ENCODE peak calls at places on chromosomes 2 and 18, in four cellular contexts. N is WERI-Rb-1, U is GM06990, L is AG04450. G is an unnamed sample.

GRCh38 chr2:71609029-71609428 is 155.7 kb downstream of the DYSF start:
- DNase-seq in N (no peak), U (no peak), L (no peak), G (no peak)

GRCh38 chr2:186771395-186771794 is 77.5 kb downstream of the FAM171B start:
- DNase-seq in N (no peak), U (no peak), L (no peak), G (no peak)

GRCh38 chr2:190961918-190962487 is 52.0 kb downstream of the STAT1 start:
- DNase-seq in N (no peak), U (no peak), L (no peak), G (peak; percentile 50)

GRCh38 chr2:108579631-108580030 is 45.4 kb downstream of the LIMS1 start:
- DNase-seq in N (no peak), U (no peak), L (no peak), G (peak; percentile 75)

GRCh38 chr2:163736433-163737168 is 793 bp upstream of the FIGN start:
- DNase-seq in N (peak; percentile 78), U (no peak), L (no peak), G (peak; percentile 39)

GRCh38 chr2:234958311-234958710 is 6.5 kb downstream of the SH3BP4 start:
- DNase-seq in N (no peak), U (no peak), L (no peak), G (no peak)

GRCh38 chr18:75070625-75071483 is 138.1 kb downstream of the PTGR3 start:
- DNase-seq in N (peak; percentile 61), U (peak; percentile 63), L (peak; percentile 49), G (peak; percentile 82)

GRCh38 chr2:48414980-48415764 is 114.8 kb upstream of the STON1 start:
- DNase-seq in N (no peak), U (peak; percentile 21), L (peak; percentile 1), G (peak; percentile 56)

GRCh38 chr2:111028720-111029119 is 92.0 kb upstream of the BCL2L11 start:
- DNase-seq in N (no peak), U (no peak), L (no peak), G (peak; percentile 15)

GRCh38 chr2:138101718-138102117 is 137.4 kb downstream of the HNMT start:
- DNase-seq in N (no peak), U (no peak), L (no peak), G (no peak)

GRCh38 chr2:212897296-212897695 is 254.1 kb downstream of the IKZF2 start:
- DNase-seq in N (no peak), U (no peak), L (no peak), G (no peak)

GRCh38 chr2:106961328-106961727 is 75.4 kb upstream of the ST6GAL2 start:
- DNase-seq in N (no peak), U (no peak), L (no peak), G (no peak)

GRCh38 chr18:48741866-48742265 is 203.0 kb downstream of the CTIF start:
- DNase-seq in N (no peak), U (no peak), L (no peak), G (no peak)

GRCh38 chr2:1907849-1908533 is 163.7 kb upstream of the PXDN start:
- DNase-seq in N (no peak), U (no peak), L (no peak), G (no peak)

GRCh38 chr2:166180951-166181812 is 53.4 kb upstream of the SCN1A start:
- DNase-seq in N (peak; percentile 62), U (peak; percentile 9), L (no peak), G (peak; percentile 64)

GRCh38 chr2:197803033-197803444 is 1.4 kb upstream of the PLCL1 start:
- DNase-seq in N (peak; percentile 25), U (peak; percentile 15), L (peak; percentile 18), G (peak; percentile 79)

GRCh38 chr2:241855888-241856422 is 2.7 kb downstream of the PDCD1 start:
- DNase-seq in N (no peak), U (no peak), L (no peak), G (no peak)

GRCh38 chr18:80009661-80010550 is 21.5 kb upstream of the TXNL4A start:
- DNase-seq in N (no peak), U (no peak), L (peak; percentile 85), G (peak; percentile 97)

GRCh38 chr2:235576337-235576910 is 82.6 kb downstream of the AGAP1 start:
- DNase-seq in N (no peak), U (no peak), L (no peak), G (no peak)

GRCh38 chr18:55376387-55376786 is 211.6 kb downstream of the TCF4 start:
- DNase-seq in N (no peak), U (peak; percentile 65), L (no peak), G (no peak)

DNA sequence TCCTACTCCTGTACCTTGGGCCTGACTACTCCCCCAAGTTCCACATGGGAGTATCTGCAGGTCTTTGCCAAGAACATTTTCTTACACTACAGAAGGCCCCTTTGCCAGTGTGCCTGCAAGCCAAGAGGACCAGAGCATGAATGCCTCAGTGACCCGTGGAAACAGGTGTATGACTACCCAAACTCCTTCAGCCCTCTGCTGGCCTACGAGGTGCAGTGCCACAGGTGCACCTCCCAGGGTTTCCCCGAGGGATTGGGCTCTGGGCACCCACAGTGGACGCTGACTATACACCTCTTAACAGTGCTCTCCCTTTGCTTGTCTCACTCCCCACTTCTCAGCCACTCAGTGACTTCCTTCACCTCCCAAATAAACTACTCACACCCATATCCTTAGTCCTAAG is 91.4 kb downstream of the COL6A3 start:
- DNase-seq in N (peak; percentile 29), U (no peak), L (no peak), G (no peak)
- TF ChIP-seq CTCF in N (peak; percentile 65), U (peak; percentile 62), L (peak; percentile 41), G (peak; percentile 40)

DNA sequence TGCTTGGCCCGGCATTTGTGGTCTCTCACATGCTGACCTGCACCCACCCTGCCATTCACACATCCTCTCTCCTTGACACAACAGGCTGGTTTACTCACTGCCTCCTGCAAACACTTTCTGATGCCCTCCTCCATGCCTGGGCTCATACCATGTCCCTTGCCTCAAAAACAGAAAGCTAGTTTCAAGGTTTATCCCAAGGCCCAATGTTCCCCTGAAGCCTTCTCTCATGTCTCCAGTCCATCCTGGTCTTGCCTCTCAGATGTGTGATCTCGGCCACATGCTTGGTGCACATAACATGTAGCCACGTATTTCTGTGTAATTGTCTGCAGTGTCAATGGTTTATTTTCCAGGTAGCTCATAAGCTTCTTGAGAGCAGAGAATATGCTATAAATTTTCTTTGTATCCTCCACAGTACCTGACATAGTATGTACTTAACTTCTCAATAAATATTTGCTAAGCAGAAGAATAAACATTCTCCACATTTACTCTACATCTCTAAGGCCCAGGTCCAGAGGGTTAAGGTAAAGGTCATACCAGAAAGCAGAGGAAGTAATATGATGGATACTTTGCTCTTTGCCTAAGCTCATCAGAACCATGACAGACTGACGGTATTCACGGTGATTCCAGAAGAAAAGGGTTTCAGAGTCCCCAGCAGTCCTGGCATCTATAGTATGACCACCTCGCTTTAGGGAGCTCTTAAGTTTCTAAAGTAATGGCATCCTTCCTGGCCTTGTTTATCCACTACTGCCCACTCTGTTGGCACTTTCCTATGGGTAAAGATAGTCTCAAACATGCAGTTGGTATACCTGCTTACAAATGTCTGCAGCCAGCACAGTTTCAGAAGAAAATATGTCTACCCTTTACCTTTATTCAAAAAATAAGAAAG is 163.4 kb upstream of the ZFP36L2 start:
- DNase-seq in N (no peak), U (no peak), L (no peak), G (no peak)
- H3K4me3 ChIP-seq in N (no peak overlapping the region), U (no peak overlapping the region), L (no peak overlapping the region), G (no peak overlapping the region)

DNA sequence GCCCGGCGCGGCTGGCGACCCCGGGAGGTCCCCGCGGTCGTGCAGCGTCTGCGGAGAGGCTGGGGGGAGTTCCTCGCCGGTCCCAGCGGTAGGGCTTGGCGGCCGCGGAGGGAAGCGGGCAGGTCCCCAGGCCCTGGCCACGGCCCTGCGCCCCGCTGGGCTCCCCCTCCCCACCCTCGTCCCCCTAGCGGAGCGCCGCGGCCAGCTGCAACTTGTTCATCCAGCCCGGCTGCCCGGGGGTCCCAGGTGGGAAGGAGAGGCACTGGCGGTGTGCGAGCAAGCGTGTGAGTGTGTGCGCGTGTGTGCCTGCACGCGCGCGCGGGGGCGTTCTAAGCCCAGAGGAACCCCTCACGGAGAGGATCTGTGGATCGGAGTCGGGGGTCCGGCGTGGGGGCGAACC is 1.3 kb downstream of the PTPRM start:
- DNase-seq in N (peak; percentile 50), U (peak; percentile 3), L (no peak), G (no peak)
- TF ChIP-seq CTCF in N (peak; percentile 43), U (no peak), L (peak; percentile 20), G (no peak)

DNA sequence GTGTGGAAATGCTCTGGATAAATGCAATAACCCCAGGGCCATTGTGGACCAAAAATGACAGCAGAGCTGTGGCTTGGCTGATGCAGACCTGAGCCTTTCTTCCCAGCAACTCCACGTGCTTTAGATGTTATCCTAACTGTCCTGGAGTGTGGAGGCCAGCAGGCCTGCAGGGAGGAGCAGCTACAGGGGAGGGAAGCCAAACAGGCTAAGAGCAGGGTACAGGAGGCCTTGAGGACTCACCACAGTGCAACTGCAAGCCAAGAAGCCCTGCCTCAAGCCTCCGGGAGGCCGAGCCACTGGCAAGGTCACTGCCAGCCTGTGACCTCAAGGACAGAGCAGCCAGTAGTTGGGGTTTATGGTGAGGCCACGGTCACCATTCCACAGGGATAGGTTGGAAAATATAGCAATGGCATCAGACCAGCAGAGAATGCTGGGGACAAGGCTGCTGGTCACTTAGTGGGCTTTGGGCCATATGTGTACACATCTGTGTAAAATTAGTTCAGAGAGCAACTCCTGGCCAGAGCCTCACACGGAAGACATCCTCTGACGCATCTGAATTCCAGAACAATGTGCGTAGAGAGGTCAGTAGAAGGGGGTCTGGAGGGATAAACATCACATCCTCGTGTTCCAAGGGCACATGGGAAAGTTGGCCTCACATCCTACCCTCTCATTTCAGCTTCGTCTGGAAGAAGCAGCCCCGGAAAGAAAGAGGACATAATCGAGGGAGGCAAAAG is 76.2 kb upstream of the UPP2 start:
- DNase-seq in N (no peak), U (no peak), L (peak; percentile 33), G (peak; percentile 27)
- H3K4me3 ChIP-seq in N (no peak overlapping the region), U (no peak overlapping the region), L (no peak overlapping the region), G (no peak overlapping the region)

GRCh38 chr18:47050468-47050867 is 15.0 kb upstream of the ELOA2 start:
- DNase-seq in N (peak; percentile 45), U (peak; percentile 26), L (peak; percentile 8), G (peak; percentile 71)
- TF ChIP-seq CTCF in N (peak; percentile 72), U (peak; percentile 74), L (peak; percentile 78), G (peak; percentile 75)

DNA sequence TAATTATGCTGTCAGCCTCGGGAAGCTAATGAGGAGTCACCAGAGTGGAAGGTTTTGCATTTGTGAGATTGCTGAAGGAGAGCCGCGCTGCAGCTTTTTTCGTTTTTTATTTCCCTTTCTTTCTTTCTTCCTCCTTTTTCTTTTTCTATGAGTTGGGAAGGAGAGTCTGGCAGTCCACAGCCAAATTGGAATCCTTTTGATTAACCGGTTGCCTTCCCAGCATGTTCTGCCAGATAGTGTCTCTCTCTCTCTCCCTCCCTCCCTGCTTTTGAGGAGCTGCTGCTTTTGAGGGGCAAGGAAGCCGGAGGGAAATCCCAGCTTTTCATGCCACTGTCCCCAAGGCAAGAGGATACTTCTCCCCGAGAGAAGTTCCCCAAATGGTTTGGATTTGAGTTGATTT is 82.1 kb downstream of the CDK15 start:
- DNase-seq in N (no peak), U (no peak), L (no peak), G (no peak)
- H3K4me3 ChIP-seq in N (no peak overlapping the region), U (no peak overlapping the region), L (peak overlapping the region; percentile 39), G (no peak overlapping the region)

DNA sequence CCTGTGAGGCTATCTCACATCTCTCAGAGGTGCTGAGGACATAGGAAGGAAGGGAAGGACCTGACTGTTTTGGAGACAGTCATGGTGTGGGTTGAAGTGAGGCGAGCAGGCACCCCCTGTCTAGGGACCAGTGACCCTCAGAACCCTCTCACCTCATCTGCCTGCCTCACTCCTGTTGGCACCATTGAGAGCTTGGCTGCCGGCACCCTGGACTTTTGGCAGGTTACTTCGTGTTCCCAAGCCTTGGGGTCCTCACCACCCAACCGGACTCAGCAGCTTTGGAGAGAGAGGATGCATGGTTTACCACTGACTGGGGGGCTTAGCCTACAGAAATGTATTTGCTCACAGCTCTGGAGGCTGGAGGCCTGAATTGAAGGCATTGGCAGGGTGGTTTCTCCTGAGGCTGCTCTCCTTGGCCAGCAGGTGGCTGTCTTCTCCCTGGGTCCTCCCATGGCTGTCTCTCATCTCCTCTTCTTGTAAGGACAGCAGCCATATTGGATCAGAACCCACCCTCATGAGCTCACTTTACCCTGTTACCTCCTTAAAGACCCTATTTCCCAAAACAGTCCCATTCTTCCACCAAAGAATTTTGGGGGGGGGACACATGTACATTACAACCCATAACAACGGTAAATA is 142.0 kb downstream of the TSN start:
- DNase-seq in N (peak; percentile 70), U (no peak), L (peak; percentile 3), G (peak; percentile 57)
- TF ChIP-seq CTCF in N (peak; percentile 90), U (peak; percentile 80), L (peak; percentile 42), G (peak; percentile 61)

G was measured in fibroblast of pulmonary artery.